ENCODE peak calls at places on chromosome 14, in seven cellular contexts. M is SK-N-SH, T is stomach, A is SK-N-MC, V is sigmoid colon, E is HCT116, G is GM23338. O is an unnamed sample.

GRCh38 chr14:36520601-36521525 is 831 bp upstream of the NKX2-1 start:
- DNase-seq in M (peak), T (peak), A (no peak), V (no peak), E (peak), G (peak), O (peak)

GRCh38 chr14:101202627-101203404 is 299.3 kb upstream of the RTL1 start:
- DNase-seq in M (no peak), T (peak), A (no peak), V (peak), E (no peak), G (no peak), O (no peak)

GRCh38 chr14:102508774-102509743 is 517 bp downstream of the ANKRD9 start:
- DNase-seq in M (peak), T (peak), A (no peak), V (peak), E (no peak), G (peak), O (peak)

GRCh38 chr14:101113835-101114725 is 210.6 kb upstream of the RTL1 start:
- DNase-seq in M (peak), T (peak), A (no peak), V (peak), E (no peak), G (no peak), O (no peak)

GRCh38 chr14:71242237-71242748 is 335.0 kb downstream of the PCNX1 start:
- DNase-seq in M (peak), T (no peak), A (no peak), V (no peak), E (no peak), G (no peak), O (peak)

GRCh38 chr14:55103005-55103640 is 25.9 kb upstream of the LGALS3 start:
- DNase-seq in M (no peak), T (peak), A (no peak), V (peak), E (peak), G (peak), O (peak)

GRCh38 chr14:35250319-35250718 is 41.9 kb upstream of the PSMA6 start:
- DNase-seq in M (no peak), T (no peak), A (no peak), V (no peak), E (no peak), G (no peak), O (peak)

GRCh38 chr14:75514673-75515630 is 7.3 kb upstream of the BATF start:
- DNase-seq in M (no peak), T (no peak), A (no peak), V (no peak), E (no peak), G (peak), O (peak)

GRCh38 chr14:102793531-102794328 is 16.5 kb downstream of the TRAF3 start:
- DNase-seq in M (no peak), T (no peak), A (no peak), V (no peak), E (no peak), G (no peak), O (no peak)

GRCh38 chr14:24895622-24896021 is 154.3 kb downstream of the STXBP6 start:
- DNase-seq in M (no peak), T (no peak), A (no peak), V (no peak), E (no peak), G (no peak), O (no peak)

GRCh38 chr14:75049136-75049535 is 2.1 kb downstream of the MLH3 start:
- DNase-seq in M (no peak), T (no peak), A (no peak), V (no peak), E (no peak), G (no peak), O (no peak)

GRCh38 chr14:58663494-58664111 is 25.8 kb downstream of the DACT1 start:
- DNase-seq in M (peak), T (no peak), A (no peak), V (no peak), E (no peak), G (peak), O (no peak)

GRCh38 chr14:61838661-61839060 is 76.4 kb downstream of the SNAPC1 start:
- DNase-seq in M (no peak), T (no peak), A (no peak), V (no peak), E (no peak), G (no peak), O (peak)

GRCh38 chr14:76456200-76456599 is 80.3 kb downstream of the ESRRB start:
- DNase-seq in M (peak), T (no peak), A (no peak), V (no peak), E (peak), G (peak), O (peak)

GRCh38 chr14:103360548-103360947 is 24.7 kb upstream of the MARK3 start:
- DNase-seq in M (no peak), T (no peak), A (no peak), V (peak), E (no peak), G (no peak), O (no peak)

DNA sequence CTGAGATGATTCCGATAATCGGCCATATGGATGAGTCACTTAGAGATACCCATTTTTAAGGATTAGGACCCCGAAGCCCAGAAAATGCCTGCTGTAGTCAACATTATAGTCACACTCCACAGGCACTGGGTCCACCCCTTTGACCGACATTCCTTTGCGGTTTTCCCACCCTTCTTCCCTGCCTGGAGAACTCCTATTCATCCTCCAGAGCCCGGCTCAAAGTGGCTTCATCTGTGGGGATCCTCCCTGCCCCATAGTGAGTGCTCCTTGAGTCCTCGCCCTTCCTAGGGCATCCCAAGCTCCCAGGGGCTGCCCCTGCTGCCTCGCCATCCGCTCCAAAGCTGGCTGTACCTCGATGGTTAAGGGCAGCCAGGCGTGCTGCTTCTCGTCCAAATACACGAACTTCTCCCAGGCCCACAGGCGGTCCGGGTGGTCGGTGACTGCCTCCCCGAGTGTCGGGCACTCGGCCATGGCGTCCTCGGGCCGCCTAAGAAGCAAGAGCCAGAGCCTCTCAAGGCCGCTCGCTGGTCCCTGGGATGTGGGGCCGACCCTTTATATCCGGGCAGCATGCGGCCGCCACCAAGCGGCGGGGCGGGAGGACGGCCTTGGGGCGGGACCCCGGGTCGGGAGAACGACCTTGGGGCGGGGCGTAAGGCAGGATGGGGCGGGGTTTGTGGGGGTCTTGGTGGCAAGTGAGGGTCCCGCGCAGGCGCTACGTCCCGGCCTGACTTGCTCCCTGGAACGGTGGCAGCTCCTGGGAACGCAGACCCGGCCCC is at the start of gene TCL1A:
- DNase-seq in M (no peak), T (no peak), A (no peak), V (no peak), E (no peak), G (peak), O (no peak)
- TF ChIP-seq POLR2AphosphoS5 in M (no peak), T (no peak), A (no peak), V (no peak), E (no peak), G (peak), O (no peak)

GRCh38 chr14:92039720-92040430 is at the start of gene TRIP11:
- DNase-seq in M (peak), T (peak), A (no peak), V (peak), E (peak), G (peak), O (peak)
- TF ChIP-seq POLR2AphosphoS5 in M (peak), T (peak), A (peak), V (peak), E (peak), G (peak), O (peak)

DNA sequence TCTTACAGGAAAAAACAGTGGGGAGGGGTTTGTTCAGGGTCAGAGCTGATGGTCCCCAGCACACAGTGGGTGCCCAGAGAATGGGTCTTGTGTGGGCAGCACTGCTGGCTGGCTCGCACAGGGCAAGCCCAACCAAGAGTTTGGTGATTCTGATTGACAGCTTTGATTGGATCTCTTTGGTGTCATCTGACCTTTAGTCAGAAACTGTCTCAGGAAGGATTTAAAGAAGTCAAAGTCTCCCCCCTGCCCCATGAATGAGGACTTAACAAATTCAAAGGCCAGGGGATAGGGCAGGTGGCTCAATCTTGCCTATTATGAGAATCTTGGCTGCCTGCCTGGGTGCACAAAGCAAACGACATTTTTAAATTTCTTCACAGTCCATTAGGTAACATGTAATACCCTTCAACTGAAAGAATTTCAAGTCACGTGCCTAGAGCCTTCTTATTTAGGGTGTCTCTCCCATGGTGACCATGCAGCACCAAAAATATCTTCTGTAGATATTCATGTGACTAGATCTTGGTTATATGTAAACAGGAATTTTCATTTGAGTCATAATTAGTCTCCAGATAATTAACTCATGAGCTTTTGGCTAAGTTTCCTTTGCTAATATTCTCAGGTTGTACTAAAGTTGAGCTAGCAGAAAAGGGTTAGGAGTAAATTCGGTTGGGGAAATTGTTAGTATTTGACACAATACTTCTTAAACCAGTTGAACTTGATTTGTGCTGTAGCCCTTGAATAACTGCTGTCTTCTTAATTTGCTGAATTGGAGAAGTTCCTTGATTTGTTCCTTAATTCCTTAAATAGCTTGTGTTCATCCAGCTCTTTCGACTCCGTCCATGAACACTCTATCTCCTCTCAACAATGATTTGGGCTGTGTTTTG is 54.5 kb upstream of the HECTD1 start:
- DNase-seq in M (no peak), T (peak), A (no peak), V (peak), E (no peak), G (no peak), O (no peak)
- TF ChIP-seq POLR2AphosphoS5 in M (no peak), T (peak), A (no peak), V (no peak), E (no peak), G (no peak), O (no peak)

GRCh38 chr14:53538316-53538851 is 385.3 kb upstream of the DDHD1 start:
- DNase-seq in M (no peak), T (no peak), A (no peak), V (no peak), E (no peak), G (no peak), O (peak)
- TF ChIP-seq POLR2AphosphoS5 in M (no peak), T (peak), A (no peak), V (peak), E (no peak), G (no peak), O (no peak)

O was measured in endothelial cell of umbilical vein.